ENCODE peak calls at places on chromosomes 6 and 20, in four cellular contexts. L is Peyer's patch, O is lower leg skin, J is stomach. Y is an unnamed sample.

GRCh38 chr6:149065658-149066556 is 251.6 kb upstream of the TAB2 start:
- DNase-seq in J (no peak), O (no peak), L (peak), Y (no peak)

GRCh38 chr6:139472341-139473038 is 98.0 kb upstream of the CITED2 start:
- DNase-seq in L (no peak), J (no peak), O (no peak), Y (no peak)

GRCh38 chr6:91088976-91089375 is 502.1 kb upstream of the MAP3K7 start:
- DNase-seq in L (no peak), J (no peak), O (no peak), Y (no peak)

GRCh38 chr20:45308078-45308778 is at the start of gene MATN4:
- DNase-seq in J (peak), O (no peak), L (no peak), Y (no peak)

GRCh38 chr20:40547492-40548129 is 141.4 kb downstream of the MAFB start:
- DNase-seq in O (no peak), L (no peak), J (no peak), Y (no peak)

GRCh38 chr20:51345601-51346101 is 196.9 kb downstream of the NFATC2 start:
- DNase-seq in L (no peak), J (no peak), O (no peak), Y (no peak)

GRCh38 chr20:58374906-58375760 is 13.9 kb upstream of the VAPB start:
- DNase-seq in L (no peak), J (no peak), O (no peak), Y (no peak)

GRCh38 chr6:130223508-130223907 is 757 bp upstream of the SAMD3 start:
- DNase-seq in O (no peak), J (no peak), L (peak), Y (no peak)

GRCh38 chr6:87277123-87277522 is 45.3 kb upstream of the SMIM8 start:
- DNase-seq in O (no peak), J (no peak), L (no peak), Y (no peak)

GRCh38 chr6:68695838-68696237 is 60.8 kb downstream of the ADGRB3 start:
- DNase-seq in O (no peak), J (no peak), L (no peak), Y (no peak)

GRCh38 chr6:157017861-157018260 is 240.7 kb downstream of the ARID1B start:
- DNase-seq in L (no peak), O (no peak), J (no peak), Y (no peak)

GRCh38 chr6:90183587-90184333 is 112.9 kb downstream of the BACH2 start:
- DNase-seq in L (no peak), J (no peak), O (no peak), Y (no peak)

GRCh38 chr20:59903631-59904030 is 29.8 kb downstream of the SYCP2 start:
- DNase-seq in L (no peak), J (no peak), O (no peak), Y (no peak)

GRCh38 chr6:40169878-40170277 is 235.6 kb upstream of the MOCS1 start:
- DNase-seq in J (no peak), O (no peak), L (no peak), Y (no peak)

GRCh38 chr6:147772724-147773123 is 264.2 kb downstream of the SAMD5 start:
- DNase-seq in L (no peak), O (no peak), J (no peak), Y (no peak)

GRCh38 chr20:62219101-62219991 is 732 bp downstream of the HRH3 start:
- DNase-seq in L (no peak), O (no peak), J (no peak), Y (no peak)

GRCh38 chr6:45512594-45512993 is 134.9 kb upstream of the SUPT3H start:
- DNase-seq in J (no peak), L (no peak), O (no peak), Y (no peak)

GRCh38 chr6:38933426-38933825 is 115.2 kb upstream of the GLP1R start:
- DNase-seq in J (no peak), O (no peak), L (no peak), Y (no peak)

GRCh38 chr6:164252952-164253351 is 838.4 kb downstream of the QKI start:
- DNase-seq in J (no peak), O (no peak), L (no peak), Y (no peak)

GRCh38 chr20:57907131-57908083 is 197.6 kb upstream of the PMEPA1 start:
- DNase-seq in O (no peak), L (no peak), J (no peak), Y (no peak)

GRCh38 chr6:140590641-140591040 is 1216.2 kb upstream of the CITED2 start:
- DNase-seq in O (no peak), L (no peak), J (no peak), Y (no peak)

GRCh38 chr20:57006411-57007170 is 259.9 kb downstream of the BMP7 start:
- DNase-seq in O (no peak), J (no peak), L (no peak), Y (no peak)

GRCh38 chr6:71187136-71187535 is 101.5 kb upstream of the OGFRL1 start:
- DNase-seq in J (no peak), L (no peak), O (no peak), Y (no peak)

GRCh38 chr20:46757135-46757534 is 47.7 kb downstream of the SLC2A10 start:
- DNase-seq in J (no peak), L (no peak), O (no peak), Y (no peak)

GRCh38 chr6:39210437-39210836 is 18.8 kb downstream of the KCNK5 start:
- DNase-seq in L (no peak), J (no peak), O (no peak), Y (no peak)

GRCh38 chr6:149864578-149865535 is 698 bp upstream of the LRP11 start:
- DNase-seq in O (no peak), J (peak), L (peak), Y (peak)

GRCh38 chr20:52103911-52104545 is 87.6 kb downstream of the ZFP64 start:
- DNase-seq in L (no peak), J (no peak), O (no peak), Y (no peak)

GRCh38 chr6:33824461-33825154 is 20.8 kb upstream of the MLN start:
- DNase-seq in J (peak), O (no peak), L (no peak), Y (no peak)

GRCh38 chr20:64099880-64100565 is 7.3 kb downstream of the NPBWR2 start:
- DNase-seq in L (peak), O (no peak), J (no peak), Y (no peak)

GRCh38 chr6:12280901-12281300 is 9.3 kb upstream of the EDN1 start:
- DNase-seq in J (no peak), L (no peak), O (no peak), Y (no peak)

GRCh38 chr20:5136096-5136495 is 9.3 kb downstream of the CDS2 start:
- DNase-seq in L (no peak), O (no peak), J (no peak), Y (no peak)

GRCh38 chr20:3420211-3420707 is 12.8 kb upstream of the DNAAF9 start:
- DNase-seq in J (no peak), O (peak), L (peak), Y (peak)

GRCh38 chr6:17001188-17001587 is 100.7 kb upstream of the STMND1 start:
- DNase-seq in J (no peak), O (no peak), L (no peak), Y (no peak)

GRCh38 chr20:52454660-52455059 is 263.1 kb upstream of the ZFP64 start:
- DNase-seq in L (no peak), J (no peak), O (no peak), Y (no peak)

GRCh38 chr20:54491443-54491842 is 16.1 kb downstream of the DOK5 start:
- DNase-seq in O (no peak), L (no peak), J (no peak), Y (no peak)

GRCh38 chr6:154157082-154157481 is 118.0 kb downstream of the OPRM1 start:
- DNase-seq in O (no peak), J (no peak), L (no peak), Y (no peak)

DNA sequence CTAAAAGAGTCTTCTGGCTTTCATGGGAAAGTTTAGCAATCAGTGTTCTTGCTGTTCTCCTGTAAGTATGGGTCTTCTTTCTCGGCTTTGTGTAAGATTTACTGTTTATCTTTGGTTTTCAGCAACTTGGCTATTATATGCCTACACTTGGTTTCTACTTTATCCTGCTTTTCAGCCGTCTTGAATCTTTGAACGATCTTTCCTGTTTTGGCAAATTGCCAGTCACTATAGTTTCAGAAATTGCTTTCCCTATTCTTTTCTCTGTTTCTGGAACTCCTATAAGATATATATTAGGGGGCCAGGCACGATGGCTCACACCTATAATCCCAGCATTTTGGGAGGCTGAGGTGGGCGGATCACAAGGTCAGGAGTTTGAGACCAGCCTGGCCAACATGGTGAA is 14.6 kb upstream of the SRPK1 start:
- DNase-seq in L (no peak), J (no peak), O (peak), Y (no peak)
- TF ChIP-seq CTCF in L (no peak), J (no peak), O (no peak), Y (no peak)

GRCh38 chr6:27128796-27129094 is 118.8 kb upstream of the PRSS16 start:
- DNase-seq in O (no peak), L (no peak), J (no peak), Y (no peak)
- TF ChIP-seq POLR2A in O (no peak), L (no peak), J (no peak), Y (no peak)

GRCh38 chr20:32487381-32487780 is 97.8 kb downstream of the NOL4L start:
- DNase-seq in O (no peak), L (no peak), J (no peak), Y (no peak)

GRCh38 chr20:32485770-32486248 is 99.3 kb downstream of the NOL4L start:
- DNase-seq in O (no peak), J (no peak), L (no peak), Y (no peak)

GRCh38 chr20:32484221-32485125 is 100.7 kb downstream of the NOL4L start:
- DNase-seq in O (no peak), J (peak), L (peak), Y (no peak)

GRCh38 chr20:32483351-32484220 is 101.5 kb downstream of the NOL4L start:
- DNase-seq in J (peak), O (peak), L (peak), Y (no peak)

DNA sequence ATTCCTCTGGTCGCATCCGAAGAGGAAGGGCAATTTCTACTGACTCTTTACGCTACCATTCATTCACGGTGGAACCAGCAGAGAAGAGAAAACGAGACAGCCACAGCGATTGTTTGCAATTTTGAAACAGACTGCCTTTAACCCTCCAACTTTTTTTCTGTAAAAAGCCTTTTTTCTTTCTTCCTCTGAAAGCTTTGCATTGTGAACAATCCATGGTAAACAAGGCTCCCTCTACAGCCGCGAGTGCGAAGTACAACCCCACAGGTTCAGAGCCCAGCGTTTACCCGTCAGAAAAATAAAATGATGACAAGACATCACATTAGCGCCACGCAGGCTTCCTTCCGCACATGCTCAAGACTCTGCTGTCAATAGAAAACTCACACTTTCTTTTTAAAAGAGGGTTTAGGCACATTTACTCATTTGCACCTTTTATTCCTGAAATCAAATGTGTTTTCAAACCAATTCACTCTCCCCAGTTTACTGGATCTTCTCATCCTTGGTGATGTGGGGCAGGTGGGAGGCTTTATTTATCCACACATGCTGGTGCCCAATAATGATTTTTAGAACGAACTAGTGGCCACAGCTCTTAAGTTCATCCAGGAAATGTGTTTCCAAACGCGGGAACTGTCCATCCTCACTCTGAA is 99.9 kb downstream of the NOL4L start:
- DNase-seq in O (peak), J (peak), L (peak), Y (no peak)
- H3K4me3 ChIP-seq in O (no peak), J (peak), L (peak), Y (peak)

DNA sequence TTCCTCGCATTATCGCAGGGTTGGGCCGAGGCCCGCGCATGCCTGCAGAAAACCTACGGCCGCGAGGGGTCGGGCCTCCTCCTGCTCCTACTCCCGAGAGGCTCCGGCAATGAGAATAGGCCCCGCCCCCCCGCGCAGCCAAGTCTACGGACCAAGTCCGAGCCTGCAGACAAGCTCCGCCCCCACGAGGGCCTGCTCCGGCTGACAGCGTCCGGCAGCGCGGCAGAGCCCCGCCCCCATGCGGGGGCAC is 3.1 kb upstream of the GPSM3 start:
- DNase-seq in O (peak), L (peak), J (peak), Y (peak)
- TF ChIP-seq CTCF in O (no peak), L (peak), J (peak), Y (peak)

DNA sequence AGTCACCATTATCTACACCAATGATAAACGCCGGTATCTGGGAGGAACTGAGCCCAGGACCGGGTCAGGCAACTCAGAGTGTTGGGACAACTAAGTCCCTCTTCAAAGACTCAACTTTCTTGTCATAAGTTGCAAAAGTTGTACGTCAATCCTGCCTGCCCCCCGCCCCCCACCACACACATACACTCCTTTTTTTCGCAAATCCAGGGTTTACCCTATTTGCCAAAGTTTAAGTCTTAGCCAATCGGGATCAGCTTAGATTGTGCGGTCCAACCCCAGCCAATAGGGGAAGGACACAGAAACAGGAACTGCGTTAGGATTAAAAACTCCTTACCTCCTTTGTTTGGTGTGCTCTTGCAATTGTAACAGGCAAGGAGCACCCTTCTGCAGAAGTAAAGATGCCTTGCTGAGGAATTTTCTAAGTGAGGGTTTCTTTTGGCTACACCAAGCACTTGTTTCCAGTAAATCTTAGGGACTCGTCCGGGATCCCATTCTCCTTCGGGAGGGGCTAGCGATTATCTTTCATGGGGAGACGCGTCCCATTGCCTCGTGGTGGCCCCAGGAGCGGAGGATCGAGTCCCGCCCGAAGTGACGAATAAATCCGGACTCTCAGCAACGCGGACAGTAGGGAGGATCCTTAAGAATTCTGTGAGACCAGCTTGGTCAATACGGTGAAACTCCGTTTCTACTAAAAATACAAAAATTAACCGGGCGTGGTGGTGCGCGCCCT is 69.3 kb upstream of the PRSS16 start:
- DNase-seq in L (peak), O (no peak), J (peak), Y (peak)
- TF ChIP-seq POLR2A in L (no peak), O (no peak), J (no peak), Y (no peak)

GRCh38 chr20:19977373-19977770 is 39.8 kb upstream of the NAA20 start:
- DNase-seq in J (no peak), L (no peak), O (peak), Y (no peak)
- H3K4me3 ChIP-seq in J (peak), L (peak), O (peak), Y (peak)

DNA sequence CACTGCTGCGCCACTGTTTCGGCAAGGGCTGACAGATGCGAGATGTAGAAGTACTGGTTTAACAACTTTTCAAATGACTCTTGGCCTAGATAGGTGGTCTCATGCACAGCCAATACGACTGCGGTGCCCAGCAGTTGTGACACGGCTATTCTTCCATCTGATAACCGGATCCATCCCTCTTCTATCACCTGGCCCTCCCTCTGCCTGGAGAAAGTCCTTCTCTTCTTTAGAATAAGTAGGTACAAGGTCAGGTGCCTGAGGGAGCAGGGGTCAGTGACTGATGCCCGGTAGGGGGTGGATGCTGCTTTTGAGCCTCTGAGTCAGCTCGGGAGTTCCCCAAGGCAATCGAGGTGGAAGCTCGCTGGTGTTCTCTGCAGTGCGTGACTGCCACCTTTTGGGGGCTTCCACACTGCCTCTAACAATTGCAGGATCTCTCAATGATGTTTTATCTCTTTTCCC is 166.8 kb upstream of the GRIK2 start:
- DNase-seq in J (no peak), O (no peak), L (no peak), Y (no peak)
- TF ChIP-seq CTCF in J (no peak), O (no peak), L (peak), Y (no peak)

GRCh38 chr20:17856024-17856564 is 112.5 kb downstream of the SNX5 start:
- DNase-seq in L (peak), J (peak), O (no peak), Y (no peak)
- TF ChIP-seq POLR2A in L (peak), J (no peak), O (no peak), Y (no peak)

DNA sequence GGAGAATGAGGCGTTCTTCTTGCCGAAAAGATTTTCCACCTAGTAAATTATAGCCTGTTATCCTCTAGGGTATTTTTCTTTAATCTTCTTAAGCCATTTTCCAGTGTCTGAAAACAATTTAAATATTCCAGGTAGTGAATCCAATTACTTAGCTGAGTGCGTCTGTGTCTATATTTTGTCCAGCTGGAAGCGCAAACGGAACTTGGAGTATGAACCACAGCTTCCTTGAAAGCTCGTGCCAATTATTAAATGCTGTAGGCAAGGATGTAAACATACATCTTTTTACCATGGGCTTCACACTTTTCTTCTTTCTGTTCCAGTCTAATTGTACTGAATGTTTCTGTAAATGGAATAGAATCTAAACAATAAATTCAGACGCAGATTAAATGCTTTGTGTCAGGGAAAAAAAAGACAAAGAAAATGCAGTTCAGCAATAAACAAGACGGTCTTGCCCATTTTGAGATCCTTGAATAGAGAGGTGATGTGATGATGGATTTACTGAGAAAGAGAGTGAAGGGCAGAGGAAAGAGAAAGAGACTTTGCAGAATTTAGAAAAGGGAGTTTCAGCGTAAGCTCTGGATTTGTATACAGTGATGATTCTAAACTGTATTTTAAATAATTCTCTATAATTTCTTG is 1.9 kb downstream of the PLCB1 start:
- DNase-seq in J (no peak), L (no peak), O (no peak), Y (no peak)
- H3K4me3 ChIP-seq in J (peak), L (peak), O (no peak), Y (peak)

Y was measured in vagina.